ENCODE peak calls at places on chromosomes 2 and 18, in seven cellular contexts. Q is Caco-2, B is cardiac muscle cell, X is ovary, M is coronary artery, W is lower lobe of right lung, R is GM23248. U is an unnamed sample.

GRCh38 chr2:222673273-222673672 is 1.8 kb downstream of the MOGAT1 start:
- DNase-seq in M (no peak), W (no peak), X (no peak), Q (no peak), R (no peak), B (no peak), U (no peak)

GRCh38 chr2:40403233-40403841 is 48.6 kb downstream of the SLC8A1 start:
- DNase-seq in B (no peak), R (peak; percentile 95), X (no peak), W (no peak), Q (no peak), M (no peak), U (no peak)

GRCh38 chr2:9165625-9166024 is 41.0 kb upstream of the ASAP2 start:
- DNase-seq in W (no peak), M (no peak), B (no peak), Q (no peak), X (no peak), R (peak; percentile 73), U (peak; percentile 51)

GRCh38 chr18:3115430-3116025 is 102.6 kb upstream of the LPIN2 start:
- DNase-seq in Q (no peak), M (no peak), R (no peak), B (no peak), W (no peak), X (no peak), U (no peak)

GRCh38 chr2:234676859-234677450 is 180.1 kb upstream of the ARL4C start:
- DNase-seq in M (no peak), B (no peak), X (no peak), Q (no peak), R (no peak), W (no peak), U (no peak)

GRCh38 chr2:237315170-237315880 is 98.6 kb downstream of the COL6A3 start:
- DNase-seq in Q (peak; percentile 58), R (peak; percentile 97), B (peak; percentile 94), X (peak; percentile 93), M (peak; percentile 95), W (peak; percentile 80), U (peak; percentile 97)

GRCh38 chr2:188142636-188143035 is 149.0 kb upstream of the GULP1 start:
- DNase-seq in B (no peak), Q (no peak), M (no peak), W (no peak), R (peak; percentile 62), X (no peak), U (no peak)

GRCh38 chr2:165627463-165627862 is 158.0 kb downstream of the CSRNP3 start:
- DNase-seq in X (no peak), M (no peak), R (peak; percentile 2), W (no peak), Q (no peak), B (no peak), U (no peak)

GRCh38 chr2:157487271-157487610 is 43.4 kb upstream of the CYTIP start:
- DNase-seq in Q (no peak), W (no peak), M (no peak), B (no peak), X (no peak), R (no peak), U (no peak)

GRCh38 chr2:84830095-84830494 is 50.8 kb downstream of the TRABD2A start:
- DNase-seq in X (peak; percentile 89), B (no peak), W (peak; percentile 75), M (no peak), R (no peak), Q (no peak), U (peak; percentile 76)

GRCh38 chr2:239395524-239395923 is 5.3 kb downstream of the HDAC4 start:
- DNase-seq in W (no peak), M (no peak), B (peak; percentile 65), Q (no peak), X (no peak), R (no peak), U (no peak)

GRCh38 chr2:215713393-215713792 is 277.5 kb upstream of the FN1 start:
- DNase-seq in M (no peak), X (no peak), B (no peak), W (no peak), Q (no peak), R (peak; percentile 88), U (no peak)

GRCh38 chr2:23953625-23954024 is 13.4 kb downstream of the UBXN2A start:
- DNase-seq in W (no peak), X (no peak), Q (no peak), R (no peak), B (no peak), M (no peak), U (no peak)

GRCh38 chr2:218823456-218823855 is 8.1 kb downstream of the PRKAG3 start:
- DNase-seq in R (no peak), W (peak; percentile 35), M (no peak), X (no peak), B (no peak), Q (no peak), U (no peak)

GRCh38 chr2:215684448-215685217 is 248.8 kb upstream of the FN1 start:
- DNase-seq in R (peak; percentile 86), X (no peak), Q (peak; percentile 89), W (no peak), M (no peak), B (no peak), U (no peak)

GRCh38 chr2:105118960-105119359 is 81.1 kb downstream of the MRPS9 start:
- DNase-seq in W (no peak), R (no peak), B (peak; percentile 47), X (no peak), M (no peak), Q (no peak), U (no peak)
- H3K4me3 ChIP-seq in W (no peak overlapping the region), R (no peak overlapping the region), B (no peak overlapping the region), X (no peak overlapping the region), M (no peak overlapping the region), Q (no peak overlapping the region), U (no peak overlapping the region)

DNA sequence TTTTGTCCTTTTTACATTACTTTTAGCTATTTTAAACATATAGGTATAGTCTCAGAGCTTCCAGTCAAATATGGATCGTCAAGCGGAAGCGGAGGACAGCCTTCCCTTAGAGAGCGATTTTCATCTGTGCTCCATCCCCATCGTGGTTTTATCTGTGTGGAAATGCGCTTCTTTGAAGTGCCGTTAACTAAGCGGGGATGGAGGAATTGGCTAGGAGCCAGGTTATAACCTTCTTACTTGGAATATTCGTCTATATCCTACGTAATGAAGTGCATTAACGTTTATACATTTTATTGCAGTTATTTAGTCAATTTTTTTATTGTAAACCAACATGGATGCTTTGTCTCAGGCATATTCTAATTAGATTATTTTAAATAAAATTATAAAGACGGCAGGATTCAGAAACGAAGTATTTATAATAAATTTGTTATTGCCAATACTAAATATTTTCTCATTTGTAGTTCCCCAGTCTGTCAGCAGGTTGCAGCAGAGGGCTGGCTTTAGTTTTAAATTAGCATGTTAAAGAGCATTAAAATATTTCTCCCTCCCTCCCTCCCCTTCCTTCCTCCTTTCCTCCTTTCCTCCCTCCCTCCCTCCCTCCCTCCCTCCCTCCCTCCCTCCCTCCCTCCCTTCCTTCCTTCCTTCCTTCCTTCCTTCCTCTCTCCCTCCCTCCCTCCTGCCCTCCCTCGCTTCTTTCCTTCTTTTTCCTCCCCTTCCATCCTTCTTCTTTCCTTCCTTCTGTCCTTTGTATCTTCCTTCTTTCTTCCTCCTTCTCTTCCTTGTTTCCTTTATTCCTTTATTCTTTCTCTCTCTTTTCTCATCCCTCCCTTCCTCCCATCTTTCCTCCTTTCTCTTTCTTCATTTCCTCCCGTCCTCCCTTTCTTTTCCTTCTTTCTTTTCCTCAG is 80.6 kb upstream of the DOCK10 start:
- DNase-seq in R (peak; percentile 56), W (no peak), X (no peak), Q (no peak), M (no peak), B (peak; percentile 6), U (no peak)
- H3K4me3 ChIP-seq in R (peak overlapping the region; percentile 40), W (no peak overlapping the region), X (no peak overlapping the region), Q (no peak overlapping the region), M (no peak overlapping the region), B (no peak overlapping the region), U (no peak overlapping the region)

DNA sequence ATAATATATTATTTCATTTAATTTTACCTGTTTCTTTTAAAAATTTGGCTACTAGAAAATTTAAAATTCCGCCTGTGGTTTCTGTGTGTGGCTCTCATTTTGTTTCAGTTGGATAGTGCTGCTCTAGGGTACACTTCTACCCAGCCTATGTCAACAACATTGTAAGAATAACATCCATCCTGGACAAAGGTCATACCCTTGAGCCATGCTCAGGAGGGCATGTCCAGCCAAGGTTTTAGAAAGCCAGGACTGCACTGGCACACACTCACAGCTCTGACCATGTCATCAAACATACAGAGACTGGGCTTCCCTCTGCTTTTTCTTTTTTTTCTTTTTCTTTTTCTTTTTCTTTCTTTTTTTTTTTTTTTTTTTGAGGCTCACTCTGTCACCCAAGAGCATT is 96.1 kb downstream of the CTIF start:
- DNase-seq in W (no peak), R (no peak), M (no peak), X (no peak), B (no peak), Q (no peak), U (no peak)
- H3K4me3 ChIP-seq in W (no peak overlapping the region), R (no peak overlapping the region), M (no peak overlapping the region), X (no peak overlapping the region), B (no peak overlapping the region), Q (no peak overlapping the region), U (no peak overlapping the region)

DNA sequence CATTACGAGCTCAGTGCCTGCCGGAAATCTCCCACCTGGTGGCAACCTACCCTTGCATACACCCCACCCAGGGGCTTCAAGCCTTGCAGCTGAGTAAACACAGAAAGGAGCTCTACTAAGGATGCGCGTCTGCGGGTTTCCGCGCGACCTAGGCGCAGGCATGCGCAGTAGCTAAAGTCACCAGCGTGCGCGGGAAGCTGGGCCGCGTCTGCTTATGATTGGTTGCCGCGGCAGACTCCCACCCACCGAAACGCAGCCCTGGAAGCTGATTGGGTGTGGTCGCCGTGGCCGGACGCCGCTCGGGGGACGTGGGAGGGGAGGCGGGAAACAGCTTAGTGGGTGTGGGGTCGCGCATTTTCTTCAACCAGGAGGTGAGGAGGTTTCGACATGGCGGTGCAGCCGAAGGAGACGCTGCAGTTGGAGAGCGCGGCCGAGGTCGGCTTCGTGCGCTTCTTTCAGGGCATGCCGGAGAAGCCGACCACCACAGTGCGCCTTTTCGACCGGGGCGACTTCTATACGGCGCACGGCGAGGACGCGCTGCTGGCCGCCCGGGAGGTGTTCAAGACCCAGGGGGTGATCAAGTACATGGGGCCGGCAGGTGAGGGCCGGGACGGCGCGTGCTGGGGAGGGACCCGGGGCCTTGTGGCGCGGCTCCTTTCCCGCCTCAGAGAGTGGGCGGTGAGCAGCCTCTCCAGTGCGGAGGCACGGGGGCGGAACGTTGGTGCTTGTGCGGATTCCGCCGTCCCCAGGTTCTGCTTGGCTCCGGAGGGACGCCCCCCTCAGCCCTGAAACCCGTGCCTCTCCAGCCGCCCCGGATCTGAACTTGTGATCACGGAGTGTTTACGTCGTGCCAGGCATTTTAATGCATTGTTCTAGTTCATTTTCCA is at the start of gene MSH2:
- DNase-seq in Q (peak; percentile 96), R (peak; percentile 97), M (peak; percentile 92), X (peak; percentile 93), B (peak; percentile 95), W (peak; percentile 94), U (peak; percentile 97)
- H3K4me3 ChIP-seq in Q (peak within 1 kb of the TSS; percentile 85), R (peak within 1 kb of the TSS; percentile 90), M (peak within 1 kb of the TSS; percentile 97), X (peak within 1 kb of the TSS; percentile 87), B (peak within 1 kb of the TSS; percentile 80), W (peak within 1 kb of the TSS; percentile 100), U (peak within 1 kb of the TSS; percentile 72)

DNA sequence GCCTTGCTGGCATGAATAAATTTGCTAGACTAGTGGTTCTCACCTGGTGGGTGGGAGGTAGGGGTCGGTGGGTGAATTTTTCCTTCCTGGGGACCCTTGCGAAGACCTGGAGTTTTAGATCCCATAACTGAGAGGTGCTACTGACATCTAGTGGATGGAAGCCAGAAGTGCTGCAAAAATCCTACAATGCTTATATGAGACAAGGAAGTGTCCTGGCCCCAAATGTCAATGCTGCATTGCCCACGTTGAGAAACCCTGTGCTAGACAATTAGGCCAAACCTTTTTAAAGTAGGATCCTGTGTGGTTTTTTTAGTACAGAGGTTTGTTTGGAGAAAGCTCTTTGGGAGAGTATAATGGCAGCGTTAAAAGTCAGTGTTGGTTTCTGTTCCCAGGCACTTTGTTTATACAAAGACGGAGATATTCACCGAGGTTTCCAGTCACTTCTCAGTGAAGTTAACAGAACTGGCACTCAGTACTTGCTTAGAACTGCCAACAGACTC is 9.6 kb downstream of the SERPINB8 start:
- DNase-seq in R (peak; percentile 81), M (no peak), W (no peak), X (no peak), Q (peak; percentile 48), B (peak; percentile 78), U (no peak)
- H3K4me3 ChIP-seq in R (peak overlapping the region; percentile 68), M (peak overlapping the region; percentile 58), W (peak overlapping the region; percentile 31), X (peak overlapping the region; percentile 13), Q (no peak overlapping the region), B (no peak overlapping the region), U (peak overlapping the region; percentile 39)

U was measured in right cardiac atrium.